ENCODE peak calls at places on chromosomes 12 and 14, in five cellular contexts. M is cardiac muscle cell, X is AG04449, G is pancreas, T is transverse colon. P is an unnamed sample.

GRCh38 chr12:143964-144649 is 69.8 kb downstream of the SLC6A12 start:
- DNase-seq in M (no peak), X (no peak), G (no peak), T (peak), P (no peak)

GRCh38 chr12:120249875-120250795 is 15.4 kb downstream of the PXN start:
- DNase-seq in M (no peak), X (no peak), G (no peak), T (no peak), P (no peak)

GRCh38 chr12:51217968-51218606 is at the start of gene POU6F1:
- DNase-seq in M (peak), X (no peak), G (peak), T (peak), P (peak)

GRCh38 chr14:96091941-96092411 is 52.8 kb downstream of the C14orf132 start:
- DNase-seq in M (no peak), X (no peak), G (no peak), T (no peak), P (no peak)

GRCh38 chr14:57382283-57382682 is 8.1 kb upstream of the NAA30 start:
- DNase-seq in M (no peak), X (peak), G (no peak), T (no peak), P (peak)

GRCh38 chr12:124387510-124387855 is 92.6 kb downstream of the RFLNA start:
- DNase-seq in M (no peak), X (no peak), G (peak), T (no peak), P (no peak)

GRCh38 chr12:121000530-121000929 is 15.8 kb downstream of the C12orf43 start:
- DNase-seq in M (no peak), X (no peak), G (no peak), T (no peak), P (no peak)

GRCh38 chr12:70652451-70652850 is 15.2 kb upstream of the PTPRB start:
- DNase-seq in M (no peak), X (no peak), G (no peak), T (no peak), P (no peak)

GRCh38 chr14:57060276-57060956 is 208.3 kb downstream of the EXOC5 start:
- DNase-seq in M (peak), X (no peak), G (peak), T (no peak), P (no peak)

GRCh38 chr14:22264759-22265158 is 324.3 kb downstream of the DAD1 start:
- DNase-seq in M (no peak), X (no peak), G (no peak), T (no peak), P (no peak)

GRCh38 chr14:30445394-30445793 is 113.6 kb upstream of the G2E3 start:
- DNase-seq in M (no peak), X (no peak), G (no peak), T (no peak), P (no peak)

GRCh38 chr14:49464885-49465284 is 121.3 kb downstream of the RPS29 start:
- DNase-seq in M (peak), X (no peak), G (no peak), T (no peak), P (no peak)

GRCh38 chr12:124319368-124320050 is 24.6 kb downstream of the RFLNA start:
- DNase-seq in M (no peak), X (no peak), G (no peak), T (no peak), P (no peak)

GRCh38 chr14:101556131-101556530 is 5.2 kb upstream of the DIO3 start:
- DNase-seq in M (no peak), X (no peak), G (no peak), T (no peak), P (no peak)

GRCh38 chr14:83478741-83479140 is 1945.1 kb upstream of the SEL1L start:
- DNase-seq in M (no peak), X (no peak), G (no peak), T (no peak), P (no peak)

GRCh38 chr14:80150301-80150700 is 61.0 kb downstream of the DIO2 start:
- DNase-seq in M (no peak), X (no peak), G (no peak), T (no peak), P (no peak)

GRCh38 chr14:87461704-87462103 is 531.3 kb downstream of the GALC start:
- DNase-seq in M (peak), X (no peak), G (no peak), T (no peak), P (no peak)

GRCh38 chr12:12779529-12779928 is 5.9 kb upstream of the APOLD1 start:
- DNase-seq in M (no peak), X (no peak), G (no peak), T (no peak), P (peak)

GRCh38 chr12:6057693-6058092 is 66.8 kb downstream of the VWF start:
- DNase-seq in M (peak), X (no peak), G (no peak), T (no peak), P (no peak)
- TF ChIP-seq CTCF in M (no peak), X (no peak), G (no peak), T (no peak), P (no peak)

GRCh38 chr12:27076468-27076867 is 5.9 kb downstream of the C12orf71 start:
- DNase-seq in M (no peak), X (no peak), G (no peak), T (no peak), P (no peak)

GRCh38 chr12:27076930-27077329 is 5.4 kb downstream of the C12orf71 start:
- DNase-seq in M (no peak), X (no peak), G (no peak), T (no peak), P (no peak)

GRCh38 chr12:27081668-27082091 is 698 bp downstream of the C12orf71 start:
- DNase-seq in M (no peak), X (no peak), G (no peak), T (no peak), P (no peak)

DNA sequence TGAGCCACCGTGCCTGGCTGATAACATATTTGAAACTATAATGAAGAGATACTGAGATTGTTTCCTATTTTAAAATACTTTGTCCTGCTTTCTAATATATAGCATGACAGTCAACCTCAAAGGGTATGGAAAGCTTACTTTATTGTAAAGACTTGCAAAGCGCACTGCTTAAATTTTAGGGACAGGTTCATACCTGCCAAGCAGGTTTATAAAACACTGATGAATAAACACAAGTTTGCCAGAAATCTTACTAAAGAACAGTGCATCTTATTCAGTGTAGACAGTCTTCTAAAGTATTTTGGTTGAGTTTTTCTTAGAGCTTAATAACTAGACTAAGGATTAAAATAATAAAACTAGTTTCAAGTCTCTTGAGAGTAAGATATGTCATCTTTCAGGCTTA is 4.8 kb downstream of the C12orf71 start:
- DNase-seq in M (no peak), X (no peak), G (no peak), T (no peak), P (no peak)
- H3K4me3 ChIP-seq in M (no peak), X (no peak), G (no peak), T (no peak), P (no peak)

GRCh38 chr12:68334136-68334535 is 2.0 kb upstream of the MDM1 start:
- DNase-seq in M (no peak), X (no peak), G (no peak), T (peak), P (no peak)
- TF ChIP-seq CTCF in M (no peak), X (no peak), G (no peak), T (no peak), P (no peak)

DNA sequence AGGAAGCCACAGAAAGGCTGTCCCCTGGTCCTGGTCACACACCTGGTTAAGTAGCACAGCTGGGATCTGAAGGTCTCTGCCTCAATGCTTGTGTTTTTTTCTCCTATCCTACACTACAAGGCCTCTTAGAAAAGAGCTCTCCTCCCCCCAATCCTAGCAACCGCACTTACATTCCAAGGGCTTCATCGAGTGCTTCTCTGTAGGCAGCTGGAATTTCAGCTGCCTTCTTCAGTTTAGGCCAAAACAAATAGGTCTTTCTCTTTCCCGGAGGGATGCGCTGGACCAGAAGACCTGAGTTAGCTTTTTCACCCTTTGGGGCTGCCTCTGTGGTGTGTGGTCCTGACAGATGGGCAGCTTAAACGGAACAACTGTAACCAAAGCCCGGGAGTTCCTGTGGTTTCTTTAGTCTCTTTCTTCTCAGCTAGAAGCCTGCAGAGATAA is 109.7 kb downstream of the GPATCH2L start:
- DNase-seq in M (peak), X (peak), G (no peak), T (no peak), P (no peak)
- H3K4me3 ChIP-seq in M (no peak), X (no peak), G (no peak), T (no peak), P (no peak)

GRCh38 chr12:71688961-71689570 is 3.2 kb downstream of the TMEM19 start:
- DNase-seq in M (no peak), X (no peak), G (no peak), T (no peak), P (no peak)
- TF ChIP-seq CTCF in M (no peak), X (no peak), G (no peak), T (no peak), P (no peak)

DNA sequence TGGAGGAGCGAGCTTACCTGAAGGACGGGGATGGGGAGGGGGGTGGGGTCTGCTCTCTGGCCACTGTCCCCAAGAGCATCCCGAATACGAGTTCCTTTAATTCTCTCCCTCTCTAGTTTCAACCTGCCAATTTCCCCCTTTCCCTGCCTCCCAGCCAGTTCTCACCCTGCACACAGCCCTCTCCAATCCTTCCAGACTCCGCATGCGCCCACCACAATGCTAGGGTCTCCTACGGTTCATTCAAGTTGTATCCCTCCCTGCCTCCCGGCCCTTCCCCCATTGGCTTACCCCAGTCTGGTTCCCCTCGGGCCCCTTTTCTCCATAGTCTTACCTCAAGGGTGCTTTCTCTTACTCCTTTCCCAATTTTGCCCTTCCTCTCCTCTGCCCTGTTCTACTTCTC is 706 bp upstream of the IGFBP6 start:
- DNase-seq in M (no peak), X (no peak), G (no peak), T (no peak), P (no peak)
- H3K4me3 ChIP-seq in M (peak), X (peak), G (no peak), T (no peak), P (peak)

GRCh38 chr12:64056741-64057140 is 165.4 kb downstream of the KICS2 start:
- DNase-seq in M (no peak), X (no peak), G (no peak), T (no peak), P (no peak)
- TF ChIP-seq CTCF in M (no peak), X (no peak), G (no peak), T (no peak), P (no peak)

GRCh38 chr14:63478437-63478852 is 64.7 kb downstream of the PPP2R5E start:
- DNase-seq in M (no peak), X (no peak), G (no peak), T (no peak), P (no peak)

GRCh38 chr14:63475761-63476160 is 67.4 kb downstream of the PPP2R5E start:
- DNase-seq in M (no peak), X (no peak), G (no peak), T (no peak), P (no peak)

GRCh38 chr14:63480599-63480998 is 62.6 kb downstream of the PPP2R5E start:
- DNase-seq in M (no peak), X (no peak), G (no peak), T (no peak), P (no peak)

GRCh38 chr14:63474844-63475243 is 68.3 kb downstream of the PPP2R5E start:
- DNase-seq in M (no peak), X (no peak), G (no peak), T (no peak), P (no peak)

GRCh38 chr14:63478024-63478423 is 65.2 kb downstream of the PPP2R5E start:
- DNase-seq in M (no peak), X (no peak), G (no peak), T (no peak), P (no peak)
- H3K4me3 ChIP-seq in M (no peak), X (no peak), G (no peak), T (no peak), P (no peak)